ENCODE peak calls at places on chromosomes 2 and 18, in four cellular contexts. L is HepG2, H is GM12878, X is HEK293T. P is an unnamed sample.
A peak's percentile ranks its signal among the peaks of the same experiment; 100 is the strongest.

GRCh38 chr2:205746408-205746785 is 64.1 kb downstream of the NRP2 start:
- DNase-seq in X (no peak), L (no peak), H (no peak), P (no peak)

GRCh38 chr18:22343613-22344012 is 74.1 kb downstream of the CTAGE1 start:
- DNase-seq in X (no peak), H (no peak), L (no peak), P (no peak)

GRCh38 chr2:200193331-200193730 is 113.2 kb upstream of the SPATS2L start:
- DNase-seq in H (no peak), X (no peak), L (no peak), P (no peak)

GRCh38 chr18:77487951-77488740 is 238.5 kb downstream of the GALR1 start:
- DNase-seq in X (no peak), L (no peak), H (no peak), P (no peak)

GRCh38 chr2:12867888-12868287 is 151.2 kb downstream of the TRIB2 start:
- DNase-seq in X (no peak), L (no peak), H (no peak), P (no peak)

GRCh38 chr18:8277270-8277669 is 332.0 kb upstream of the RAB12 start:
- DNase-seq in L (no peak), H (no peak), X (no peak), P (no peak)

GRCh38 chr2:19993731-19994130 is 3.8 kb upstream of the WDR35 start:
- DNase-seq in H (no peak), L (no peak), X (no peak), P (no peak)

GRCh38 chr2:64173156-64174135 is 29.2 kb upstream of the PELI1 start:
- DNase-seq in H (no peak), L (no peak), X (no peak), P (no peak)

GRCh38 chr2:15041429-15041837 is 408.9 kb downstream of the LRATD1 start:
- DNase-seq in X (no peak), H (no peak), L (no peak), P (no peak)

GRCh38 chr2:199018826-199019225 is 438.9 kb downstream of the SATB2 start:
- DNase-seq in L (no peak), X (no peak), H (no peak), P (no peak)

GRCh38 chr2:187541086-187542085 is 12.8 kb downstream of the TFPI start:
- DNase-seq in X (no peak), L (peak; percentile 98), H (no peak), P (no peak)

GRCh38 chr2:102480796-102481195 is 7.8 kb downstream of the SLC9A4 start:
- DNase-seq in H (no peak), X (no peak), L (no peak), P (no peak)

GRCh38 chr2:92072461-92073035 is 2798.7 kb upstream of the TEKT4 start:
- DNase-seq in L (no peak), X (no peak), H (no peak), P (no peak)

GRCh38 chr2:186518291-186518690 is 32.2 kb downstream of the ZC3H15 start:
- DNase-seq in X (no peak), L (no peak), H (no peak), P (no peak)
- TF ChIP-seq TARDBP in X (no peak), L (no peak), H (no peak), P (no peak)

GRCh38 chr2:213834331-213834730 is 550.1 kb downstream of the SPAG16 start:
- DNase-seq in X (no peak), L (no peak), H (no peak), P (no peak)
- TF ChIP-seq TARDBP in X (no peak), L (no peak), H (no peak), P (no peak)

DNA sequence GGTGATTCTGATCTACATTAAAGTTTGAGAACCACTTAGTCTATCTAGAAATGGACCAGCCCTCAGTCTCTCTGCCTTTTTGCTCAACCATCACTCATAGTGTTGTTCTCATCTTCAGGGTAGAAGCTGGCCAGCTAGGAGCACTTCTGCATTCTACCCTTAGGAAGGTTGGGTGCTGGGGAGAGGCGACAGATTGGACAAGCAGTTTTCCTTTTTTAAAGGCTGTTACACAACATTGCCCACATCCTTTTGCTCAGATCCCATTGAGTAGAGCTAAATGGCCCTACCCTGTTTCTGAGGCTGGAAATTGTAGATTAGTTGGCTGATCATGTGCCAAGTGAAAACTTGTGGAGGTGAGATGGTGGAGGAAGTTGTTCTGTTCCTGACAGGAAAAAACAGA is 35.6 kb downstream of the OSBPL6 start:
- DNase-seq in L (no peak), H (no peak), X (no peak), P (no peak)
- TF ChIP-seq TARDBP in L (no peak), H (no peak), X (no peak), P (no peak)

GRCh38 chr2:79627237-79627636 is 114.4 kb downstream of the CTNNA2 start:
- DNase-seq in X (no peak), L (no peak), H (no peak), P (no peak)

GRCh38 chr2:79630972-79631551 is 118.2 kb downstream of the CTNNA2 start:
- DNase-seq in L (peak; percentile 28), H (no peak), X (no peak), P (no peak)

DNA sequence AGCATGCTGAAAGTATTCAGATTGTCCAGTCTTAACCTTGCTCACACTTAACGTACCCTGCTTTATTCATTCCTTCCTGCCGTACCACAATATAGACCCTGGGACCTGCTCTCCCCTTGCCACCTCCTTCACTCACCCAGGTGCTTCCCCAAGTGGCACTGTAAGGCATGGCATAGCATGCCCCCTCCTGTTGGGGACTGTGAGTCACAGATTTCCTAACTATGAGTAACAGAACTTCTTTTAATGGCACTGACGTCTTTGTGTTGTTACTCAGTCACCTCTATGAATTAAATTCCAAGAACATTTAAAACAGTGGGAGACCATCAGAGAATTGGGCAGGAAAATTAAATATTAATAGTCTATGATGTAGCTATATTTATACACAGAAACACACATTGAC is 117.2 kb downstream of the CTNNA2 start:
- DNase-seq in H (no peak), L (no peak), X (no peak), P (no peak)
- TF ChIP-seq TARDBP in H (no peak), L (no peak), X (no peak), P (no peak)

P was measured in K562.